ENCODE peak calls at places on chromosomes 7 and 10, in nine cellular contexts. L is activated effector memory CD4-positive, alpha-beta T cell treated with Interleukin-2 at 50 U/mL for 16 hours; R is activated CD8-positive, alpha-beta memory T cell treated with anti-CD3 and anti-CD28 coated beads, Interleukin-2, amount 50 U/mL, for 48 hours; W is left ventricle myocardium superior; G is KBM-7; U is GM20000; A is NCI-H1092 treated with DMSO at 0.1 percent for 48 hours; V is left ventricle myocardium inferior; Y is anterior cingulate cortex. Z is an unnamed sample.

GRCh38 chr10:13087601-13087985 is 12.4 kb upstream of the OPTN start:
- DNase-seq in L (no peak), R (no peak), W (no peak), G (no peak), U (no peak), A (no peak), V (no peak), Y (no peak), Z (no peak)

GRCh38 chr10:5897504-5897903 is 7.5 kb downstream of the FBH1 start:
- DNase-seq in L (no peak), R (peak), W (no peak), G (no peak), U (no peak), A (no peak), V (no peak), Y (no peak), Z (no peak)

GRCh38 chr10:19302117-19302516 is 253.5 kb downstream of the MALRD1 start:
- DNase-seq in L (no peak), R (no peak), W (no peak), G (no peak), U (no peak), A (no peak), V (no peak), Y (no peak), Z (no peak)

GRCh38 chr10:118832242-118832651 is 77.5 kb upstream of the CACUL1 start:
- DNase-seq in L (no peak), R (no peak), W (peak), G (peak), U (no peak), A (no peak), V (peak), Y (no peak), Z (no peak)

GRCh38 chr10:112911196-112911595 is 38.9 kb upstream of the TCF7L2 start:
- DNase-seq in L (no peak), R (no peak), W (no peak), G (no peak), U (no peak), A (no peak), V (no peak), Y (no peak), Z (no peak)

GRCh38 chr7:149355390-149356048 is 93.5 kb downstream of the ZNF783 start:
- DNase-seq in L (no peak), R (no peak), W (no peak), G (peak), U (no peak), A (no peak), V (no peak), Y (no peak), Z (no peak)

GRCh38 chr10:114285961-114286441 is 46.9 kb downstream of the VWA2 start:
- DNase-seq in L (no peak), R (no peak), W (peak), G (no peak), U (no peak), A (no peak), V (no peak), Y (no peak), Z (no peak)

GRCh38 chr7:7739718-7740355 is 21.4 kb upstream of the RPA3 start:
- DNase-seq in L (no peak), R (no peak), W (no peak), G (no peak), U (no peak), A (no peak), V (no peak), Y (no peak), Z (no peak)

GRCh38 chr7:101294039-101294831 is 27.4 kb downstream of the IFT22 start:
- DNase-seq in L (no peak), R (no peak), W (no peak), G (no peak), U (no peak), A (no peak), V (no peak), Y (no peak), Z (no peak)

GRCh38 chr7:14960686-14961085 is 58.1 kb upstream of the DGKB start:
- DNase-seq in L (no peak), R (no peak), W (no peak), G (no peak), U (no peak), A (no peak), V (no peak), Y (no peak), Z (no peak)

GRCh38 chr7:46637793-46638735 is 717.0 kb upstream of the IGFBP3 start:
- DNase-seq in L (no peak), R (no peak), W (no peak), G (no peak), U (no peak), A (no peak), V (no peak), Y (no peak), Z (no peak)

GRCh38 chr7:47475880-47476227 is 106.1 kb downstream of the TNS3 start:
- DNase-seq in L (no peak), R (no peak), W (no peak), G (no peak), U (no peak), A (no peak), V (no peak), Y (no peak), Z (no peak)

GRCh38 chr7:108492742-108493141 is 33.2 kb downstream of the PNPLA8 start:
- DNase-seq in L (no peak), R (no peak), W (no peak), G (no peak), U (no peak), A (no peak), V (no peak), Y (no peak), Z (no peak)

GRCh38 chr7:55540226-55540858 is 32.0 kb downstream of the VOPP1 start:
- DNase-seq in L (no peak), R (peak), W (no peak), G (no peak), U (no peak), A (no peak), V (no peak), Y (no peak), Z (no peak)

GRCh38 chr7:33157781-33158180 is 28.4 kb downstream of the BBS9 start:
- DNase-seq in L (no peak), R (no peak), W (no peak), G (no peak), U (no peak), A (no peak), V (no peak), Y (no peak), Z (no peak)

GRCh38 chr10:81116990-81117389 is 579.3 kb downstream of the SH2D4B start:
- DNase-seq in L (no peak), R (no peak), W (no peak), G (no peak), U (no peak), A (no peak), V (no peak), Y (no peak), Z (no peak)

GRCh38 chr7:140722254-140722653 is 25.7 kb downstream of the NDUFB2 start:
- DNase-seq in L (no peak), R (no peak), W (no peak), G (no peak), U (no peak), A (no peak), V (no peak), Y (no peak), Z (no peak)

GRCh38 chr7:23467281-23467680 is 3.0 kb downstream of the IGF2BP3 start:
- DNase-seq in L (no peak), R (no peak), W (no peak), G (no peak), U (no peak), A (peak), V (no peak), Y (no peak), Z (no peak)

GRCh38 chr7:12557282-12557681 is 13.2 kb upstream of the SCIN start:
- DNase-seq in L (no peak), R (no peak), W (no peak), G (no peak), U (no peak), A (no peak), V (no peak), Y (no peak), Z (no peak)

GRCh38 chr7:96380111-96380512 is 58.2 kb upstream of the SLC25A13 start:
- DNase-seq in L (no peak), R (no peak), W (no peak), G (no peak), U (no peak), A (peak), V (no peak), Y (no peak), Z (no peak)

GRCh38 chr10:128861018-128861565 is 605.9 kb upstream of the MGMT start:
- DNase-seq in L (no peak), R (no peak), W (no peak), G (no peak), U (no peak), A (no peak), V (no peak), Y (no peak), Z (no peak)

GRCh38 chr7:120920034-120920433 is 30.5 kb upstream of the ING3 start:
- DNase-seq in L (no peak), R (no peak), W (no peak), G (no peak), U (no peak), A (no peak), V (no peak), Y (no peak), Z (no peak)

GRCh38 chr7:148696787-148697186 is 1.9 kb upstream of the CUL1 start:
- DNase-seq in L (no peak), R (no peak), W (no peak), G (no peak), U (no peak), A (no peak), V (no peak), Y (no peak), Z (no peak)

GRCh38 chr7:112930787-112931186 is 140.6 kb upstream of the TMEM168 start:
- DNase-seq in L (no peak), R (no peak), W (no peak), G (peak), U (no peak), A (no peak), V (no peak), Y (no peak), Z (no peak)

GRCh38 chr10:133129854-133130495 is 30.0 kb upstream of the KNDC1 start:
- DNase-seq in L (no peak), R (no peak), W (peak), G (no peak), U (no peak), A (no peak), V (no peak), Y (no peak), Z (no peak)

GRCh38 chr7:107860241-107860961 is 30.6 kb upstream of the DLD start:
- DNase-seq in L (no peak), R (no peak), W (no peak), G (no peak), U (no peak), A (no peak), V (no peak), Y (no peak), Z (no peak)

GRCh38 chr7:121755818-121756501 is 117.0 kb upstream of the PTPRZ1 start:
- DNase-seq in L (no peak), R (no peak), W (no peak), G (no peak), U (no peak), A (peak), V (no peak), Y (no peak), Z (peak)

GRCh38 chr7:27191716-27192545 is 6.9 kb upstream of the HOXA11 start:
- DNase-seq in L (no peak), R (peak), W (no peak), G (no peak), U (no peak), A (no peak), V (no peak), Y (no peak), Z (no peak)

GRCh38 chr7:91683823-91684222 is 196.7 kb downstream of the MTERF1 start:
- DNase-seq in L (no peak), R (no peak), W (no peak), G (peak), U (no peak), A (no peak), V (no peak), Y (no peak), Z (no peak)